ENCODE peak calls at places on chromosome 12, in nine cellular contexts. Q, E, X, K, B, H, U, W and D are unnamed samples.

GRCh38 chr12:122858171-122858570 is 22.9 kb downstream of the HIP1R start:
- DNase-seq in Q (no peak), E (no peak), X (no peak), K (no peak), B (no peak), H (no peak), U (no peak), W (no peak), D (no peak)

GRCh38 chr12:15855646-15856045 is 26.5 kb upstream of the STRAP start:
- DNase-seq in Q (no peak), E (no peak), X (no peak), K (no peak), B (no peak), H (peak; percentile 64), U (no peak), W (no peak), D (no peak)

GRCh38 chr12:132416827-132417226 is 73.1 kb upstream of the FBRSL1 start:
- DNase-seq in Q (no peak), E (no peak), X (no peak), K (no peak), B (no peak), H (no peak), U (no peak), W (no peak), D (no peak)

GRCh38 chr12:50986961-50987737 is 34.8 kb downstream of the HIGD1C start:
- DNase-seq in Q (peak; percentile 52), E (no peak), X (peak; percentile 54), K (peak; percentile 18), B (no peak), H (peak; percentile 56), U (peak; percentile 46), W (no peak), D (peak; percentile 70)

GRCh38 chr12:122079038-122079531 is 529 bp downstream of the MLXIP start:
- DNase-seq in Q (no peak), E (no peak), X (no peak), K (no peak), B (no peak), H (peak; percentile 30), U (peak; percentile 57), W (no peak), D (no peak)

GRCh38 chr12:90621927-90622326 is 333.0 kb downstream of the CCER1 start:
- DNase-seq in Q (no peak), E (no peak), X (no peak), K (no peak), B (no peak), H (peak; percentile 7), U (no peak), W (no peak), D (no peak)

GRCh38 chr12:110913119-110914056 is 7.0 kb downstream of the MYL2 start:
- DNase-seq in Q (no peak), E (no peak), X (no peak), K (no peak), B (no peak), H (no peak), U (no peak), W (peak; percentile 11), D (no peak)

GRCh38 chr12:120216742-120217595 is 16.1 kb upstream of the RPLP0 start:
- DNase-seq in Q (no peak), E (no peak), X (no peak), K (no peak), B (no peak), H (no peak), U (no peak), W (no peak), D (no peak)

GRCh38 chr12:55931780-55932545 is 1.0 kb downstream of the DGKA start:
- DNase-seq in Q (no peak), E (no peak), X (no peak), K (peak; percentile 22), B (no peak), H (peak; percentile 44), U (peak; percentile 54), W (peak; percentile 82), D (no peak)

GRCh38 chr12:57255916-57256315 is 4.9 kb upstream of the STAC3 start:
- DNase-seq in Q (no peak), E (no peak), X (no peak), K (no peak), B (no peak), H (no peak), U (no peak), W (no peak), D (no peak)

GRCh38 chr12:78120866-78121590 is 290.3 kb downstream of the NAV3 start:
- DNase-seq in Q (no peak), E (no peak), X (peak; percentile 11), K (no peak), B (no peak), H (peak; percentile 23), U (no peak), W (no peak), D (no peak)

GRCh38 chr12:82691513-82691912 is 4.8 kb downstream of the TMTC2 start:
- DNase-seq in Q (no peak), E (no peak), X (no peak), K (no peak), B (no peak), H (no peak), U (no peak), W (no peak), D (no peak)

GRCh38 chr12:111448831-111449790 is 43.4 kb downstream of the SH2B3 start:
- DNase-seq in Q (no peak), E (no peak), X (no peak), K (no peak), B (no peak), H (no peak), U (no peak), W (no peak), D (no peak)

GRCh38 chr12:92068441-92068840 is 77.2 kb downstream of the BTG1 start:
- DNase-seq in Q (no peak), E (no peak), X (no peak), K (no peak), B (peak; percentile 79), H (no peak), U (no peak), W (no peak), D (no peak)

GRCh38 chr12:88035907-88036289 is 6.7 kb upstream of the C12orf50 start:
- DNase-seq in Q (no peak), E (no peak), X (no peak), K (no peak), B (no peak), H (no peak), U (no peak), W (no peak), D (no peak)

GRCh38 chr12:93616584-93617101 is 44.2 kb downstream of the SOCS2 start:
- DNase-seq in Q (no peak), E (no peak), X (no peak), K (no peak), B (no peak), H (peak; percentile 44), U (no peak), W (no peak), D (no peak)

GRCh38 chr12:23006413-23006812 is 381.4 kb downstream of the ETNK1 start:
- DNase-seq in Q (no peak), E (no peak), X (no peak), K (no peak), B (no peak), H (no peak), U (no peak), W (peak; percentile 27), D (no peak)

GRCh38 chr12:54016478-54016964 is 7.7 kb downstream of the HOXC8 start:
- DNase-seq in Q (no peak), E (no peak), X (no peak), K (no peak), B (peak; percentile 57), H (peak; percentile 88), U (no peak), W (no peak), D (no peak)

GRCh38 chr12:97556201-97556824 is 93.7 kb downstream of the RMST start:
- DNase-seq in Q (no peak), E (no peak), X (no peak), K (no peak), B (peak; percentile 86), H (peak; percentile 5), U (no peak), W (no peak), D (no peak)

GRCh38 chr12:68769941-68770340 is 24.0 kb downstream of the SLC35E3 start:
- DNase-seq in Q (no peak), E (no peak), X (no peak), K (no peak), B (no peak), H (no peak), U (no peak), W (no peak), D (no peak)

GRCh38 chr12:25817166-25817565 is 141.3 kb upstream of the RASSF8 start:
- DNase-seq in Q (no peak), E (no peak), X (no peak), K (no peak), B (no peak), H (no peak), U (no peak), W (no peak), D (no peak)

GRCh38 chr12:129559756-129560155 is 344.1 kb downstream of the TMEM132D start:
- DNase-seq in Q (no peak), E (no peak), X (no peak), K (no peak), B (no peak), H (no peak), U (no peak), W (no peak), D (no peak)

GRCh38 chr12:124862768-124863408 is 776 bp downstream of the SCARB1 start:
- DNase-seq in Q (peak; percentile 72), E (no peak), X (no peak), K (peak; percentile 33), B (no peak), H (peak; percentile 38), U (peak; percentile 52), W (no peak), D (peak; percentile 61)

GRCh38 chr12:130396667-130397066 is 59.0 kb downstream of the PIWIL1 start:
- DNase-seq in Q (no peak), E (no peak), X (no peak), K (no peak), B (no peak), H (no peak), U (no peak), W (no peak), D (no peak)

GRCh38 chr12:107429006-107429698 is 256.4 kb upstream of the PWP1 start:
- DNase-seq in Q (no peak), E (no peak), X (no peak), K (no peak), B (peak; percentile 74), H (no peak), U (no peak), W (no peak), D (no peak)

GRCh38 chr12:97748298-97748697 is 285.7 kb downstream of the RMST start:
- DNase-seq in Q (no peak), E (peak; percentile 47), X (no peak), K (no peak), B (peak; percentile 84), H (no peak), U (no peak), W (no peak), D (no peak)

GRCh38 chr12:109600995-109601394 is 27.4 kb downstream of the MVK start:
- DNase-seq in Q (no peak), E (no peak), X (no peak), K (no peak), B (no peak), H (no peak), U (no peak), W (no peak), D (no peak)

GRCh38 chr12:112285600-112286401 is 96.4 kb downstream of the HECTD4 start:
- DNase-seq in Q (no peak), E (no peak), X (no peak), K (no peak), B (no peak), H (no peak), U (no peak), W (no peak), D (no peak)